ENCODE peak calls at places on chromosomes 1 and 21, in eight cellular contexts. One of them, this sample, is unnamed.

GRCh38 chr21:35343046-35343816 is 294.1 kb upstream of the RUNX1 start:
- DNase-seq in fibroblast of lung: peak; percentile 56
- DNase-seq in A172: peak; percentile 39
- DNase-seq in EL: no peak
- DNase-seq in activated CD8-positive, alpha-beta T cell treated with anti-CD3 and anti-CD28 coated beads for 36 hours: no peak
- DNase-seq in epithelial cell of esophagus: no peak
- DNase-seq in activated naive CD4-positive, alpha-beta T cell: no peak
- DNase-seq in uterus: no peak
- DNase-seq in this sample: no peak

GRCh38 chr1:91891969-91892368 is 6.0 kb upstream of the TGFBR3 start:
- DNase-seq in activated naive CD4-positive, alpha-beta T cell: no peak
- DNase-seq in activated CD8-positive, alpha-beta T cell treated with anti-CD3 and anti-CD28 coated beads for 36 hours: peak; percentile 37
- DNase-seq in EL: peak; percentile 64
- DNase-seq in A172: peak; percentile 53
- DNase-seq in uterus: no peak
- DNase-seq in fibroblast of lung: no peak
- DNase-seq in epithelial cell of esophagus: no peak
- DNase-seq in this sample: no peak

GRCh38 chr1:19455353-19455752 is 30.0 kb downstream of the CAPZB start:
- DNase-seq in epithelial cell of esophagus: no peak
- DNase-seq in uterus: no peak
- DNase-seq in activated CD8-positive, alpha-beta T cell treated with anti-CD3 and anti-CD28 coated beads for 36 hours: no peak
- DNase-seq in fibroblast of lung: no peak
- DNase-seq in activated naive CD4-positive, alpha-beta T cell: no peak
- DNase-seq in A172: no peak
- DNase-seq in EL: no peak
- DNase-seq in this sample: no peak

GRCh38 chr1:17595602-17595925 is 56.1 kb downstream of the ARHGEF10L start:
- DNase-seq in uterus: no peak
- DNase-seq in activated CD8-positive, alpha-beta T cell treated with anti-CD3 and anti-CD28 coated beads for 36 hours: no peak
- DNase-seq in epithelial cell of esophagus: no peak
- DNase-seq in fibroblast of lung: no peak
- DNase-seq in EL: no peak
- DNase-seq in activated naive CD4-positive, alpha-beta T cell: no peak
- DNase-seq in A172: no peak
- DNase-seq in this sample: no peak

GRCh38 chr1:245800901-245801605 is 646.3 kb downstream of the KIF26B start:
- DNase-seq in fibroblast of lung: peak; percentile 54
- DNase-seq in activated naive CD4-positive, alpha-beta T cell: no peak
- DNase-seq in EL: peak; percentile 77
- DNase-seq in uterus: no peak
- DNase-seq in activated CD8-positive, alpha-beta T cell treated with anti-CD3 and anti-CD28 coated beads for 36 hours: no peak
- DNase-seq in A172: no peak
- DNase-seq in epithelial cell of esophagus: no peak
- DNase-seq in this sample: no peak

GRCh38 chr1:66624412-66625060 is 90.6 kb downstream of the SGIP1 start:
- DNase-seq in activated naive CD4-positive, alpha-beta T cell: no peak
- DNase-seq in uterus: no peak
- DNase-seq in EL: peak; percentile 69
- DNase-seq in activated CD8-positive, alpha-beta T cell treated with anti-CD3 and anti-CD28 coated beads for 36 hours: no peak
- DNase-seq in fibroblast of lung: peak; percentile 81
- DNase-seq in A172: peak; percentile 75
- DNase-seq in epithelial cell of esophagus: peak; percentile 85
- DNase-seq in this sample: no peak

GRCh38 chr21:28833609-28834008 is 159.1 kb downstream of the LTN1 start:
- DNase-seq in A172: no peak
- DNase-seq in epithelial cell of esophagus: no peak
- DNase-seq in fibroblast of lung: no peak
- DNase-seq in EL: no peak
- DNase-seq in activated CD8-positive, alpha-beta T cell treated with anti-CD3 and anti-CD28 coated beads for 36 hours: no peak
- DNase-seq in activated naive CD4-positive, alpha-beta T cell: no peak
- DNase-seq in uterus: no peak
- DNase-seq in this sample: no peak

GRCh38 chr21:45177039-45177438 is 102.7 kb downstream of the ADARB1 start:
- DNase-seq in fibroblast of lung: no peak
- DNase-seq in EL: no peak
- DNase-seq in activated naive CD4-positive, alpha-beta T cell: no peak
- DNase-seq in activated CD8-positive, alpha-beta T cell treated with anti-CD3 and anti-CD28 coated beads for 36 hours: no peak
- DNase-seq in uterus: no peak
- DNase-seq in A172: no peak
- DNase-seq in epithelial cell of esophagus: no peak
- DNase-seq in this sample: no peak

GRCh38 chr1:2584822-2585317 is 1.7 kb upstream of the PRXL2B start:
- DNase-seq in fibroblast of lung: no peak
- DNase-seq in A172: no peak
- DNase-seq in uterus: no peak
- DNase-seq in EL: no peak
- DNase-seq in activated CD8-positive, alpha-beta T cell treated with anti-CD3 and anti-CD28 coated beads for 36 hours: peak; percentile 41
- DNase-seq in activated naive CD4-positive, alpha-beta T cell: no peak
- DNase-seq in epithelial cell of esophagus: no peak
- DNase-seq in this sample: no peak

GRCh38 chr1:226634156-226634588 is 85.6 kb downstream of the STUM start:
- DNase-seq in epithelial cell of esophagus: peak; percentile 69
- DNase-seq in fibroblast of lung: peak; percentile 44
- DNase-seq in activated naive CD4-positive, alpha-beta T cell: peak; percentile 81
- DNase-seq in uterus: peak; percentile 87
- DNase-seq in activated CD8-positive, alpha-beta T cell treated with anti-CD3 and anti-CD28 coated beads for 36 hours: peak; percentile 93
- DNase-seq in A172: peak; percentile 58
- DNase-seq in EL: peak; percentile 61
- DNase-seq in this sample: peak; percentile 56

GRCh38 chr1:15650433-15650832 is 33.2 kb downstream of the DDI2 start:
- DNase-seq in activated naive CD4-positive, alpha-beta T cell: no peak
- DNase-seq in uterus: no peak
- DNase-seq in EL: no peak
- DNase-seq in A172: no peak
- DNase-seq in epithelial cell of esophagus: no peak
- DNase-seq in fibroblast of lung: no peak
- DNase-seq in activated CD8-positive, alpha-beta T cell treated with anti-CD3 and anti-CD28 coated beads for 36 hours: no peak
- DNase-seq in this sample: no peak

GRCh38 chr1:54378157-54378883 is 27.9 kb downstream of the SSBP3 start:
- DNase-seq in activated naive CD4-positive, alpha-beta T cell: no peak
- DNase-seq in activated CD8-positive, alpha-beta T cell treated with anti-CD3 and anti-CD28 coated beads for 36 hours: no peak
- DNase-seq in uterus: no peak
- DNase-seq in fibroblast of lung: no peak
- DNase-seq in EL: no peak
- DNase-seq in epithelial cell of esophagus: no peak
- DNase-seq in A172: no peak
- DNase-seq in this sample: no peak

GRCh38 chr1:228081578-228082259 is 789 bp upstream of the ARF1 start:
- DNase-seq in A172: no peak
- DNase-seq in EL: no peak
- DNase-seq in uterus: no peak
- DNase-seq in fibroblast of lung: no peak
- DNase-seq in activated naive CD4-positive, alpha-beta T cell: no peak
- DNase-seq in activated CD8-positive, alpha-beta T cell treated with anti-CD3 and anti-CD28 coated beads for 36 hours: no peak
- DNase-seq in epithelial cell of esophagus: no peak
- DNase-seq in this sample: no peak

GRCh38 chr1:242243472-242243871 is 244.6 kb upstream of the MAP1LC3C start:
- DNase-seq in A172: peak; percentile 5
- DNase-seq in EL: peak; percentile 3
- DNase-seq in fibroblast of lung: no peak
- DNase-seq in activated CD8-positive, alpha-beta T cell treated with anti-CD3 and anti-CD28 coated beads for 36 hours: no peak
- DNase-seq in epithelial cell of esophagus: no peak
- DNase-seq in uterus: no peak
- DNase-seq in activated naive CD4-positive, alpha-beta T cell: no peak
- DNase-seq in this sample: no peak

GRCh38 chr1:221039616-221040015 is 160.4 kb downstream of the HLX start:
- DNase-seq in uterus: no peak
- DNase-seq in fibroblast of lung: peak; percentile 54
- DNase-seq in EL: peak; percentile 71
- DNase-seq in A172: peak; percentile 23
- DNase-seq in activated CD8-positive, alpha-beta T cell treated with anti-CD3 and anti-CD28 coated beads for 36 hours: no peak
- DNase-seq in activated naive CD4-positive, alpha-beta T cell: no peak
- DNase-seq in epithelial cell of esophagus: peak; percentile 5
- DNase-seq in this sample: no peak

GRCh38 chr21:45289134-45289533 is 1.4 kb upstream of the POFUT2 start:
- DNase-seq in epithelial cell of esophagus: no peak
- DNase-seq in A172: no peak
- DNase-seq in activated naive CD4-positive, alpha-beta T cell: no peak
- DNase-seq in uterus: no peak
- DNase-seq in fibroblast of lung: no peak
- DNase-seq in EL: no peak
- DNase-seq in activated CD8-positive, alpha-beta T cell treated with anti-CD3 and anti-CD28 coated beads for 36 hours: no peak
- DNase-seq in this sample: no peak

GRCh38 chr1:12446593-12446992 is 171.4 kb downstream of the DHRS3 start:
- DNase-seq in uterus: no peak
- DNase-seq in EL: no peak
- DNase-seq in A172: no peak
- DNase-seq in fibroblast of lung: no peak
- DNase-seq in activated CD8-positive, alpha-beta T cell treated with anti-CD3 and anti-CD28 coated beads for 36 hours: no peak
- DNase-seq in activated naive CD4-positive, alpha-beta T cell: no peak
- DNase-seq in epithelial cell of esophagus: no peak
- DNase-seq in this sample: no peak

GRCh38 chr21:29190920-29191319 is 60.5 kb downstream of the MAP3K7CL start:
- DNase-seq in epithelial cell of esophagus: peak; percentile 70
- DNase-seq in fibroblast of lung: no peak
- DNase-seq in activated CD8-positive, alpha-beta T cell treated with anti-CD3 and anti-CD28 coated beads for 36 hours: peak; percentile 22
- DNase-seq in EL: peak; percentile 50
- DNase-seq in uterus: no peak
- DNase-seq in A172: no peak
- DNase-seq in activated naive CD4-positive, alpha-beta T cell: no peak
- DNase-seq in this sample: no peak

GRCh38 chr1:64983110-64983509 is 16.8 kb upstream of the JAK1 start:
- DNase-seq in activated naive CD4-positive, alpha-beta T cell: no peak
- DNase-seq in epithelial cell of esophagus: peak; percentile 92
- DNase-seq in activated CD8-positive, alpha-beta T cell treated with anti-CD3 and anti-CD28 coated beads for 36 hours: no peak
- DNase-seq in uterus: no peak
- DNase-seq in A172: peak; percentile 19
- DNase-seq in EL: peak; percentile 97
- DNase-seq in fibroblast of lung: peak; percentile 72
- DNase-seq in this sample: no peak

GRCh38 chr1:101236546-101237228 is at the start of gene S1PR1:
- DNase-seq in activated CD8-positive, alpha-beta T cell treated with anti-CD3 and anti-CD28 coated beads for 36 hours: peak; percentile 81
- DNase-seq in fibroblast of lung: peak; percentile 63
- DNase-seq in A172: peak; percentile 21
- DNase-seq in epithelial cell of esophagus: peak; percentile 38
- DNase-seq in activated naive CD4-positive, alpha-beta T cell: peak; percentile 72
- DNase-seq in EL: peak; percentile 85
- DNase-seq in uterus: peak; percentile 66
- DNase-seq in this sample: peak; percentile 24

GRCh38 chr1:25478633-25479032 is 47.9 kb downstream of the MACO1 start:
- DNase-seq in fibroblast of lung: no peak
- DNase-seq in activated naive CD4-positive, alpha-beta T cell: no peak
- DNase-seq in uterus: no peak
- DNase-seq in epithelial cell of esophagus: peak; percentile 89
- DNase-seq in activated CD8-positive, alpha-beta T cell treated with anti-CD3 and anti-CD28 coated beads for 36 hours: no peak
- DNase-seq in EL: no peak
- DNase-seq in A172: no peak
- DNase-seq in this sample: no peak

GRCh38 chr1:19477284-19478240 is 7.8 kb downstream of the CAPZB start:
- DNase-seq in epithelial cell of esophagus: no peak
- DNase-seq in uterus: no peak
- DNase-seq in activated naive CD4-positive, alpha-beta T cell: no peak
- DNase-seq in EL: no peak
- DNase-seq in activated CD8-positive, alpha-beta T cell treated with anti-CD3 and anti-CD28 coated beads for 36 hours: peak; percentile 87
- DNase-seq in A172: no peak
- DNase-seq in fibroblast of lung: no peak
- DNase-seq in this sample: no peak

GRCh38 chr1:24927886-24928630 is 2.0 kb downstream of the RUNX3 start:
- DNase-seq in activated CD8-positive, alpha-beta T cell treated with anti-CD3 and anti-CD28 coated beads for 36 hours: no peak
- DNase-seq in epithelial cell of esophagus: no peak
- DNase-seq in activated naive CD4-positive, alpha-beta T cell: no peak
- DNase-seq in fibroblast of lung: no peak
- DNase-seq in EL: no peak
- DNase-seq in A172: no peak
- DNase-seq in uterus: no peak
- DNase-seq in this sample: no peak

GRCh38 chr1:121483961-121484424 is 299.2 kb downstream of the SRGAP2C start:
- DNase-seq in EL: peak; percentile 88
- DNase-seq in A172: peak; percentile 8
- DNase-seq in fibroblast of lung: peak; percentile 80
- DNase-seq in activated CD8-positive, alpha-beta T cell treated with anti-CD3 and anti-CD28 coated beads for 36 hours: peak; percentile 22
- DNase-seq in activated naive CD4-positive, alpha-beta T cell: no peak
- DNase-seq in epithelial cell of esophagus: peak; percentile 81
- DNase-seq in uterus: no peak
- DNase-seq in this sample: no peak

GRCh38 chr1:35894183-35894582 is 11.2 kb downstream of the AGO1 start:
- DNase-seq in activated naive CD4-positive, alpha-beta T cell: no peak
- DNase-seq in epithelial cell of esophagus: peak; percentile 15
- DNase-seq in EL: peak; percentile 49
- DNase-seq in fibroblast of lung: peak; percentile 53
- DNase-seq in uterus: no peak
- DNase-seq in A172: peak; percentile 51
- DNase-seq in activated CD8-positive, alpha-beta T cell treated with anti-CD3 and anti-CD28 coated beads for 36 hours: no peak
- DNase-seq in this sample: no peak

GRCh38 chr1:169733924-169734323 is at the start of gene SELE:
- DNase-seq in epithelial cell of esophagus: no peak
- DNase-seq in EL: no peak
- DNase-seq in uterus: no peak
- DNase-seq in fibroblast of lung: no peak
- DNase-seq in activated CD8-positive, alpha-beta T cell treated with anti-CD3 and anti-CD28 coated beads for 36 hours: no peak
- DNase-seq in activated naive CD4-positive, alpha-beta T cell: no peak
- DNase-seq in A172: no peak
- DNase-seq in this sample: no peak

GRCh38 chr1:228280961-228281591 is 73.2 kb downstream of the OBSCN start:
- DNase-seq in activated naive CD4-positive, alpha-beta T cell: no peak
- DNase-seq in epithelial cell of esophagus: no peak
- DNase-seq in activated CD8-positive, alpha-beta T cell treated with anti-CD3 and anti-CD28 coated beads for 36 hours: no peak
- DNase-seq in EL: no peak
- DNase-seq in uterus: no peak
- DNase-seq in fibroblast of lung: no peak
- DNase-seq in A172: no peak
- DNase-seq in this sample: no peak

GRCh38 chr1:236724521-236724920 is 38.2 kb downstream of the ACTN2 start:
- DNase-seq in activated naive CD4-positive, alpha-beta T cell: no peak
- DNase-seq in epithelial cell of esophagus: no peak
- DNase-seq in activated CD8-positive, alpha-beta T cell treated with anti-CD3 and anti-CD28 coated beads for 36 hours: no peak
- DNase-seq in uterus: no peak
- DNase-seq in A172: no peak
- DNase-seq in fibroblast of lung: no peak
- DNase-seq in EL: no peak
- DNase-seq in this sample: no peak

This sample was measured in gastrocnemius medialis.